ENCODE peak calls at places on chromosomes 11 and 22, in six cellular contexts. Y is cardiac muscle cell, M is fibroblast of mammary gland, G is fibroblast of pulmonary artery, J is A549, H is heart left ventricle. A is an unnamed sample.

GRCh38 chr11:69943066-69943465 is 123.8 kb upstream of the FGF3 start:
- DNase-seq in Y (no peak), M (no peak), G (no peak), J (peak), H (no peak), A (no peak)

GRCh38 chr11:8698917-8699441 is 16.4 kb downstream of the RPL27A start:
- DNase-seq in Y (no peak), M (no peak), G (no peak), J (no peak), H (no peak), A (no peak)

GRCh38 chr11:33214187-33214586 is 43.0 kb upstream of the HIPK3 start:
- DNase-seq in Y (peak), M (peak), G (peak), J (no peak), H (no peak), A (no peak)

GRCh38 chr11:104095791-104096190 is 59.4 kb downstream of the DDI1 start:
- DNase-seq in Y (peak), M (peak), G (peak), J (no peak), H (no peak), A (no peak)

GRCh38 chr11:30984442-30984816 is 385.1 kb downstream of the DCDC1 start:
- DNase-seq in Y (peak), M (peak), G (peak), J (peak), H (peak), A (no peak)

GRCh38 chr11:119316017-119316728 is 757 bp downstream of the MCAM start:
- DNase-seq in Y (no peak), M (no peak), G (no peak), J (no peak), H (peak), A (no peak)

GRCh38 chr22:27336151-27337090 is 465.1 kb downstream of the MN1 start:
- DNase-seq in Y (no peak), M (no peak), G (no peak), J (no peak), H (no peak), A (no peak)

GRCh38 chr22:32469799-32470212 is 4.8 kb upstream of the FBXO7 start:
- DNase-seq in Y (peak), M (peak), G (peak), J (peak), H (no peak), A (peak)

GRCh38 chr11:96052921-96053631 is 129.2 kb upstream of the MTMR2 start:
- DNase-seq in Y (peak), M (no peak), G (peak), J (no peak), H (no peak), A (no peak)

DNA sequence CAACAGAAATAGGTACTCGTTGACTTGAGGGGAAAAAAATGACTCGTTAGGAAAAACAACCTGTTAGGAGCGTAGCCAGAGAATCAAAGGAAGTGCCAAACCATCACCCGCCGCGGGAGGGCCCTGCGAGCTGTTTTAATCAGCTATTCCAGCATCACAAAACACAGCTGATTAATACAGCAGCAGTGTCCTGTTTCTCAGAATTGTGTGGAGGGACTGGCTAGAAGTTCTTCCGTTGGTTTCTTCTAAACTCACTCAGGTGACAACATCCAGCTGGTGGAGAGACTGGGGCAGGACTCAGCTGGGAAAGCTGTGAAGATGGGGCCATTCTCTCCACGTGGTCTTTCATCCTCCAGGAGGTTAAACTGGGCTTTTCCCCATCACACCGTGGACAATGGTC is 28.0 kb downstream of the HSPA8 start:
- DNase-seq in Y (peak), M (peak), G (peak), J (no peak), H (no peak), A (no peak)
- TF ChIP-seq CTCF in Y (peak), M (peak), G (peak), J (no peak), H (peak), A (no peak)

GRCh38 chr11:13666708-13667107 is 1.8 kb upstream of the FAR1 start:
- DNase-seq in Y (no peak), M (no peak), G (no peak), J (no peak), H (no peak), A (no peak)
- H3K4me3 ChIP-seq in Y (no peak), M (no peak), G (no peak), J (no peak), H (no peak), A (no peak)

DNA sequence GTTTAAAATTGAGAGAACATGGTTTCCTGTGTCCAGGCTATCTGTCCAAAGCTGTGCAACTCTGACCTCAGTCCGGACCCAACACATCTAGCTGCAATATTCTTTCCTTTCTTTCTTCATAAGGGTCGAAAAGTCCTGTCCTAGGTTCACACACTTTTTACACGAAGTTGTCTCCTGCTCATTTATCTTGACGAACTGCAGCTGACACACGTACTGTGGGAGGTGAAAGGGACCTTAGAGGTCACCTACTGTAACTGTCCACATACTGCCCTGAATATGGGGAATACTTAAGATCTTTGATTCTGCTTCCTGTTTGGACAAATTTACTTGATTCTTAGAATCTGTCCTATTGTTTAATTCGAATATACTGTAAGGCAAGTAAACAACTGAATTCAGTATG is 105.9 kb downstream of the CCDC83 start:
- DNase-seq in Y (no peak), M (no peak), G (no peak), J (no peak), H (no peak), A (no peak)
- TF ChIP-seq CTCF in Y (no peak), M (no peak), G (no peak), J (no peak), H (no peak), A (no peak)

DNA sequence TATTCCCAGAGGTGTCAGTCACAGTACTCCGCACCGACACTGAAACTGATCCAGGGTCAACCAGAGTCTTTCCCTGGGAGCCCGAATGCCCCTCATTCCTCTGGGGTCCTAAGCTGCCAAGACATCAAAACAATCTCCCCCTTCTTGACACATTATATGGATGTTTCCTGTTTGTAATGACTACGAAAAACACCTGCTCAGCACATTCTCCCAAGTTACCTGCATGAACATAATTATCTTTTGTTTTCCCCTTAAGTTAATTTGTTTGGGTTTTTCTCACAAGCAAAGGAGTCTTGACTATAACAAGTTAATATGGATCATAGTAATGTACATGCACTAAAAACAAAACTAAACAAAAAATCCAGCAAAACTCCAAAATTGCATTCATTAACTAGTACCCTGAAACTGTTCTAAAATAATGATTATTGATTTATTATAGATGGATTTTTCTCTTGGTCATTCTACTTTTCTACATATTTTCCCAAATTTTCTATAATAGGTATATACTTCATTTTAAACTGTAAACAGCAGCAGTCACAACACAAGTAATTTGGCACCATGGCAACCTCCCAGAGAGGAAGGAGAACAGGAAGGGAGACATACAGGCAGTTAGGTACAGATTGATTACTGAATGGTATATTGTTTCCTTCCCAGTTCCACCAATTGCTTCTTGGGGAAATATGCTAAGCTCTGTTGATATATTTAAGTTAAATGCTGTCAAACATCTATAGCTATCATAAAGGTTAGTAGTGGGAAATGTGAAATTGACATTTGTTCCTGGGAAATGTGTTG is 631.5 kb downstream of the METTL15 start:
- DNase-seq in Y (no peak), M (no peak), G (no peak), J (no peak), H (no peak), A (no peak)
- H3K4me3 ChIP-seq in Y (no peak), M (no peak), G (no peak), J (no peak), H (no peak), A (no peak)

GRCh38 chr22:36368359-36368983 is 19.3 kb downstream of the MYH9 start:
- DNase-seq in Y (peak), M (peak), G (peak), J (peak), H (no peak), A (peak)
- TF ChIP-seq CTCF in Y (peak), M (no peak), G (peak), J (no peak), H (no peak), A (peak)

GRCh38 chr11:61832207-61832606 is 4.1 kb downstream of the FADS2 start:
- DNase-seq in Y (no peak), M (no peak), G (no peak), J (no peak), H (no peak), A (no peak)

GRCh38 chr11:61834278-61835004 is 6.3 kb downstream of the FADS2 start:
- DNase-seq in Y (peak), M (peak), G (peak), J (no peak), H (peak), A (no peak)

GRCh38 chr11:61833478-61833877 is 5.4 kb downstream of the FADS2 start:
- DNase-seq in Y (no peak), M (no peak), G (no peak), J (no peak), H (no peak), A (no peak)

GRCh38 chr11:61832758-61833157 is 4.7 kb downstream of the FADS2 start:
- DNase-seq in Y (no peak), M (no peak), G (no peak), J (no peak), H (no peak), A (no peak)

GRCh38 chr11:61833926-61834277 is 5.8 kb downstream of the FADS2 start:
- DNase-seq in Y (no peak), M (no peak), G (peak), J (no peak), H (no peak), A (no peak)
- H3K4me3 ChIP-seq in Y (no peak), M (no peak), G (no peak), J (no peak), H (no peak), A (no peak)

GRCh38 chr22:43980996-43981395 is 25.8 kb downstream of the SAMM50 start:
- DNase-seq in Y (no peak), M (no peak), G (no peak), J (no peak), H (no peak), A (no peak)
- TF ChIP-seq CTCF in Y (no peak), M (no peak), G (no peak), J (no peak), H (no peak), A (no peak)

DNA sequence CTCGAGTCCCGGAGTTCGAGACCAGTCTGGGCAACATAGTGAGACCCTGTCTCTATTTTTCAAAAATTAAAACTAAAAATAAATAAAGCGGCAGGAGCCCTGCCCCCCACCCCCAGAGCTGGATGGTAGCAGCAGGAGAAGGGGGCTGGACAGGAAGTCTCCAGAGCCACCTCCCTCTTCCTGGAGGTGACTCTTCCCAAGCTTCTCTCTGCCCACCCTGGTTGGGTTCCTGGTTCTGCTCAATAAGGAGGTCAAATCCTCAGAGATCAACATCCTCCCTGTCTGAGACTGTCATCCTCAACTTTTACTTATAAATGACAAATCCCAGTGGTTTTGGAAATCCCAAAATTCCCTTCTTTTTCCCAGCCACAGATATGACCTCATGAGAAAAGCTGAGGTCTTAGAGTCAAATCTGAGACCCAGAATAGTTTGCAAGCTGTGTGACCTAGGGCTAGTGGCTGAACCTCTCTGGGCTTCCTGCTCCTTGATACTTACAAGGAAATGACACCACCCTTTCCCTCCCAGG is 987 bp downstream of the C1QTNF6 start:
- DNase-seq in Y (no peak), M (peak), G (peak), J (peak), H (no peak), A (no peak)
- H3K4me3 ChIP-seq in Y (no peak), M (peak), G (peak), J (peak), H (peak), A (peak)

A was measured in HFF-Myc.